ENCODE peak calls at places on chromosomes 6 and 20, in four cellular contexts. N is IMR-90, J is H1, O is mesendoderm. W is an unnamed sample.

GRCh38 chr20:58308290-58308679 is 1.2 kb upstream of the RAB22A start:
- DNase-seq in N (no peak), J (no peak), O (no peak), W (no peak)

GRCh38 chr6:165515963-165516624 is 146.9 kb downstream of the PDE10A start:
- DNase-seq in O (no peak), J (no peak), N (peak), W (no peak)

GRCh38 chr20:25622049-25622448 is 1.8 kb downstream of the NANP start:
- DNase-seq in N (peak), O (no peak), J (no peak), W (no peak)

GRCh38 chr6:45491048-45491447 is 113.3 kb upstream of the SUPT3H start:
- DNase-seq in O (no peak), J (no peak), N (peak), W (no peak)

GRCh38 chr6:89706121-89706520 is 67.6 kb upstream of the LYRM2 start:
- DNase-seq in N (no peak), J (no peak), O (no peak), W (no peak)

GRCh38 chr6:105511639-105512038 is 108.8 kb upstream of the PREP start:
- DNase-seq in J (no peak), O (no peak), N (no peak), W (no peak)

GRCh38 chr20:4795394-4795793 is 73.7 kb downstream of the PRND start:
- DNase-seq in O (peak), N (peak), J (no peak), W (peak)

GRCh38 chr6:107046316-107046715 is 18.3 kb downstream of the MTRES1 start:
- DNase-seq in J (no peak), N (no peak), O (peak), W (no peak)

GRCh38 chr20:57102160-57102559 is 164.3 kb downstream of the BMP7 start:
- DNase-seq in N (no peak), O (no peak), J (no peak), W (no peak)

GRCh38 chr6:163728442-163729126 is 314.1 kb downstream of the QKI start:
- DNase-seq in N (no peak), J (no peak), O (no peak), W (no peak)

GRCh38 chr20:59087829-59088433 is 45.3 kb upstream of the PRELID3B start:
- DNase-seq in N (peak), J (peak), O (peak), W (peak)

GRCh38 chr6:8061736-8062135 is 2.5 kb downstream of the BLOC1S5 start:
- DNase-seq in N (no peak), O (no peak), J (no peak), W (no peak)
- H3K4ac ChIP-seq in N (no peak), O (no peak), J (no peak), W (no peak)

GRCh38 chr6:81981812-81982211 is 229.3 kb upstream of the TENT5A start:
- DNase-seq in O (no peak), N (peak), J (no peak), W (no peak)
- H4K5ac ChIP-seq in O (no peak), N (peak), J (no peak), W (no peak)

GRCh38 chr6:157996201-157996712 is 14.6 kb downstream of the SYNJ2 start:
- DNase-seq in J (no peak), N (no peak), O (no peak), W (no peak)
- H3K4ac ChIP-seq in J (no peak), N (no peak), O (no peak), W (no peak)

GRCh38 chr6:128601060-128601459 is 80.7 kb upstream of the PTPRK start:
- DNase-seq in N (peak), J (no peak), O (peak), W (no peak)

GRCh38 chr6:128605961-128606360 is 85.6 kb upstream of the PTPRK start:
- DNase-seq in J (no peak), N (peak), O (no peak), W (no peak)

GRCh38 chr6:128606611-128607010 is 86.2 kb upstream of the PTPRK start:
- DNase-seq in O (no peak), J (no peak), N (no peak), W (no peak)
- H4K5ac ChIP-seq in O (no peak), J (no peak), N (no peak), W (no peak)

GRCh38 chr6:137214931-137215330 is 4.3 kb downstream of the IFNGR1 start:
- DNase-seq in O (no peak), N (no peak), J (no peak), W (no peak)

GRCh38 chr6:137213813-137214212 is 5.4 kb downstream of the IFNGR1 start:
- DNase-seq in N (no peak), J (no peak), O (no peak), W (no peak)

GRCh38 chr6:137211910-137212309 is 7.3 kb downstream of the IFNGR1 start:
- DNase-seq in O (no peak), J (no peak), N (no peak), W (no peak)

GRCh38 chr6:137210903-137211302 is 8.3 kb downstream of the IFNGR1 start:
- DNase-seq in J (no peak), N (peak), O (no peak), W (no peak)

GRCh38 chr6:137213331-137213740 is 5.8 kb downstream of the IFNGR1 start:
- DNase-seq in O (no peak), J (no peak), N (no peak), W (no peak)
- H3K4ac ChIP-seq in O (no peak), J (no peak), N (no peak), W (no peak)

W was measured in H9.